ENCODE peak calls at places on chromosomes 16 and 17, in five cellular contexts. L is T-helper 1 cell, O is COR-L47, E is M059J, N is progenitor cell of endocrine pancreas. B is an unnamed sample.

GRCh38 chr17:78665952-78666920 is 89.0 kb upstream of the DNAH17 start:
- DNase-seq in L (peak), O (no peak), E (peak), N (no peak), B (peak)

GRCh38 chr16:57042157-57043111 is 49.9 kb upstream of the CPNE2 start:
- DNase-seq in L (peak), O (no peak), E (no peak), N (no peak), B (peak)

GRCh38 chr17:80826346-80826954 is 165.2 kb upstream of the CHMP6 start:
- DNase-seq in L (no peak), O (no peak), E (no peak), N (no peak), B (no peak)

GRCh38 chr16:4320030-4320429 is 4.2 kb downstream of the GLIS2 start:
- DNase-seq in L (no peak), O (no peak), E (no peak), N (no peak), B (no peak)

GRCh38 chr17:21146362-21147021 is 19.7 kb downstream of the DHRS7B start:
- DNase-seq in L (no peak), O (no peak), E (no peak), N (no peak), B (no peak)

GRCh38 chr16:80936410-80936809 is 70.3 kb downstream of the CMC2 start:
- DNase-seq in L (no peak), O (no peak), E (no peak), N (no peak), B (no peak)

GRCh38 chr17:46853896-46854444 is 2.6 kb downstream of the WNT9B start:
- DNase-seq in L (no peak), O (no peak), E (peak), N (no peak), B (no peak)

GRCh38 chr17:7858487-7858832 is 657 bp downstream of the CYB5D1 start:
- DNase-seq in L (no peak), O (no peak), E (peak), N (no peak), B (peak)

GRCh38 chr17:49162866-49163265 is 30.3 kb downstream of the B4GALNT2 start:
- DNase-seq in L (no peak), O (no peak), E (no peak), N (no peak), B (no peak)

GRCh38 chr17:34556951-34557350 is 22.4 kb upstream of the TMEM132E start:
- DNase-seq in L (no peak), O (peak), E (no peak), N (no peak), B (no peak)

GRCh38 chr17:72253597-72253996 is 132.8 kb downstream of the SOX9 start:
- DNase-seq in L (no peak), O (no peak), E (no peak), N (no peak), B (no peak)

GRCh38 chr17:1154704-1155103 is 25.1 kb downstream of the ABR start:
- DNase-seq in L (no peak), O (no peak), E (peak), N (no peak), B (no peak)

GRCh38 chr17:7549401-7550055 is 670 bp downstream of the TNFSF12 start:
- DNase-seq in L (no peak), O (no peak), E (no peak), N (no peak), B (peak)

GRCh38 chr17:83010323-83011200 is 68.8 kb upstream of the METRNL start:
- DNase-seq in L (no peak), O (no peak), E (no peak), N (no peak), B (no peak)

GRCh38 chr16:53056528-53056881 is 1.7 kb downstream of the CHD9 start:
- DNase-seq in L (no peak), O (no peak), E (peak), N (no peak), B (no peak)

GRCh38 chr17:51230306-51230705 is 29.5 kb downstream of the MBTD1 start:
- DNase-seq in L (no peak), O (no peak), E (no peak), N (no peak), B (no peak)

GRCh38 chr16:29663020-29663828 is at the start of gene SPN:
- DNase-seq in L (peak), O (no peak), E (no peak), N (no peak), B (peak)

GRCh38 chr17:79556263-79556662 is 54.6 kb downstream of the RBFOX3 start:
- DNase-seq in L (no peak), O (no peak), E (no peak), N (no peak), B (no peak)

GRCh38 chr16:89565506-89566372 is 5.3 kb downstream of the RPL13 start:
- DNase-seq in L (no peak), O (peak), E (peak), N (peak), B (peak)

GRCh38 chr16:85171809-85172464 is 59.7 kb upstream of the CIBAR2 start:
- DNase-seq in L (no peak), O (no peak), E (no peak), N (no peak), B (no peak)

GRCh38 chr16:8736123-8736680 is 61.2 kb downstream of the TMEM186 start:
- DNase-seq in L (no peak), O (no peak), E (no peak), N (no peak), B (no peak)

GRCh38 chr16:85349413-85350145 is 237.3 kb upstream of the CIBAR2 start:
- DNase-seq in L (no peak), O (peak), E (no peak), N (no peak), B (no peak)

GRCh38 chr16:4947722-4948503 is 10.2 kb upstream of the SEC14L5 start:
- DNase-seq in L (no peak), O (peak), E (no peak), N (no peak), B (no peak)

GRCh38 chr17:40528692-40529417 is 27.4 kb upstream of the TNS4 start:
- DNase-seq in L (no peak), O (no peak), E (no peak), N (no peak), B (no peak)

GRCh38 chr17:66492500-66493123 is 190.2 kb downstream of the PRKCA start:
- DNase-seq in L (no peak), O (no peak), E (no peak), N (no peak), B (no peak)

GRCh38 chr16:73131153-73131862 is 83.4 kb upstream of the ZFHX3 start:
- DNase-seq in L (no peak), O (no peak), E (no peak), N (no peak), B (no peak)

GRCh38 chr17:1227917-1228751 is 42.1 kb upstream of the BHLHA9 start:
- DNase-seq in L (no peak), O (no peak), E (no peak), N (peak), B (no peak)

GRCh38 chr17:16464001-16464640 is 27.9 kb downstream of the LRRC75A start:
- DNase-seq in L (no peak), O (no peak), E (no peak), N (no peak), B (no peak)

GRCh38 chr16:12758031-12758669 is 45.5 kb downstream of the CPPED1 start:
- DNase-seq in L (no peak), O (peak), E (peak), N (no peak), B (no peak)

GRCh38 chr16:26334218-26335111 is 642.7 kb downstream of the HS3ST4 start:
- DNase-seq in L (no peak), O (no peak), E (peak), N (no peak), B (no peak)

GRCh38 chr16:51450913-51451312 is 299.8 kb upstream of the SALL1 start:
- DNase-seq in L (no peak), O (no peak), E (no peak), N (no peak), B (no peak)

GRCh38 chr17:79024901-79025737 is 1.1 kb downstream of the C1QTNF1 start:
- DNase-seq in L (no peak), O (no peak), E (peak), N (no peak), B (no peak)

GRCh38 chr16:73365010-73365409 is 317.1 kb upstream of the ZFHX3 start:
- DNase-seq in L (no peak), O (peak), E (peak), N (no peak), B (no peak)

B was measured in effector CD4-positive, alpha-beta T cell.